ENCODE peak calls at places on chromosomes 5 and 9, in eight cellular contexts. C, X, N, D, H, V, I and M are unnamed samples.

GRCh38 chr9:15155826-15156225 is 151.2 kb downstream of the TTC39B start:
- DNase-seq in I (no peak), D (no peak), N (peak; percentile 28), C (no peak), H (no peak), V (no peak), X (no peak), M (no peak)

GRCh38 chr9:37471942-37472679 is 6.9 kb upstream of the ZBTB5 start:
- DNase-seq in I (no peak), X (no peak), N (peak; percentile 16), C (no peak), H (peak; percentile 42), D (peak; percentile 87), V (no peak), M (peak; percentile 71)

GRCh38 chr5:40594811-40595210 is 84.9 kb upstream of the PTGER4 start:
- DNase-seq in N (no peak), X (no peak), I (no peak), C (no peak), V (no peak), D (no peak), H (no peak), M (no peak)

GRCh38 chr9:37371565-37372464 is 50.7 kb upstream of the GRHPR start:
- DNase-seq in I (no peak), D (no peak), N (no peak), C (no peak), X (no peak), V (no peak), H (no peak), M (no peak)

GRCh38 chr9:99345936-99346335 is 123.9 kb downstream of the SEC61B start:
- DNase-seq in H (no peak), N (no peak), X (no peak), D (no peak), V (no peak), I (no peak), C (no peak), M (no peak)

GRCh38 chr5:683619-684481 is 9.3 kb downstream of the TPPP start:
- DNase-seq in D (no peak), V (no peak), C (no peak), H (no peak), X (no peak), N (no peak), I (peak; percentile 38), M (no peak)

GRCh38 chr5:169803077-169803981 is 166.3 kb downstream of the DOCK2 start:
- DNase-seq in I (no peak), H (no peak), D (no peak), N (no peak), X (no peak), C (no peak), V (no peak), M (no peak)

GRCh38 chr9:82511626-82512025 is 523.1 kb downstream of the SPATA31D1 start:
- DNase-seq in V (no peak), D (no peak), C (no peak), N (no peak), X (no peak), H (no peak), I (no peak), M (no peak)

GRCh38 chr5:126867237-126867636 is 90.3 kb downstream of the LMNB1 start:
- DNase-seq in C (no peak), D (no peak), H (no peak), I (no peak), X (no peak), N (no peak), V (no peak), M (no peak)

GRCh38 chr5:35598707-35599370 is 18.8 kb upstream of the SPEF2 start:
- DNase-seq in H (peak; percentile 12), V (no peak), I (no peak), D (no peak), X (no peak), N (no peak), C (no peak), M (peak; percentile 31)

GRCh38 chr9:137168575-137168906 is 1.3 kb downstream of the LRRC26 start:
- DNase-seq in D (no peak), X (no peak), N (no peak), I (peak; percentile 55), V (peak; percentile 48), C (no peak), H (no peak), M (peak; percentile 35)

GRCh38 chr9:37974506-37975173 is 70.7 kb upstream of the SLC25A51 start:
- DNase-seq in C (no peak), I (no peak), N (no peak), V (no peak), X (no peak), H (no peak), D (no peak), M (no peak)

GRCh38 chr5:142425286-142426065 is 100.7 kb upstream of the SPRY4 start:
- DNase-seq in I (no peak), X (no peak), C (no peak), N (peak; percentile 36), D (no peak), H (no peak), V (no peak), M (no peak)

GRCh38 chr5:80072103-80073073 is 37.2 kb downstream of the THBS4 start:
- DNase-seq in C (no peak), N (no peak), H (no peak), I (no peak), V (no peak), X (no peak), D (no peak), M (no peak)

GRCh38 chr5:58606064-58606463 is 23.2 kb downstream of the RAB3C start:
- DNase-seq in X (no peak), D (no peak), C (no peak), N (no peak), H (no peak), V (no peak), I (no peak), M (no peak)

GRCh38 chr5:141494761-141495455 is 6.0 kb downstream of the PCDHGC5 start:
- DNase-seq in X (no peak), H (no peak), V (peak; percentile 57), N (peak; percentile 77), I (no peak), C (no peak), D (no peak), M (peak; percentile 64)

GRCh38 chr5:96476654-96477053 is 43.6 kb upstream of the PCSK1 start:
- DNase-seq in N (no peak), H (no peak), X (no peak), V (no peak), D (no peak), C (no peak), I (no peak), M (no peak)

GRCh38 chr9:120869726-120870125 is 7.3 kb downstream of the PHF19 start:
- DNase-seq in N (no peak), D (no peak), H (no peak), V (no peak), I (no peak), X (no peak), C (no peak), M (no peak)

GRCh38 chr9:131942076-131942720 is 137.5 kb downstream of the MED27 start:
- DNase-seq in X (no peak), H (no peak), D (no peak), C (no peak), V (no peak), N (no peak), I (no peak), M (no peak)

GRCh38 chr5:111762895-111763294 is 5.9 kb upstream of the NREP start:
- DNase-seq in N (no peak), C (no peak), D (no peak), X (no peak), H (no peak), I (no peak), V (no peak), M (no peak)

GRCh38 chr9:130173462-130173876 is 1.3 kb downstream of the NCS1 start:
- DNase-seq in I (no peak), N (peak; percentile 74), H (no peak), V (no peak), D (no peak), X (no peak), C (no peak), M (no peak)

GRCh38 chr5:51997908-51998307 is 614.7 kb downstream of the ISL1 start:
- DNase-seq in D (no peak), V (no peak), I (no peak), C (no peak), X (no peak), H (no peak), N (peak; percentile 38), M (peak; percentile 74)

GRCh38 chr5:172235132-172235780 is 41.3 kb downstream of the EFCAB9 start:
- DNase-seq in N (no peak), V (no peak), I (no peak), X (no peak), C (no peak), H (no peak), D (no peak), M (no peak)

GRCh38 chr5:139474815-139475791 is 4.3 kb downstream of the SMIM33 start:
- DNase-seq in V (no peak), H (no peak), N (peak; percentile 17), I (no peak), D (no peak), X (no peak), C (no peak), M (no peak)

GRCh38 chr9:72477862-72478564 is 43.4 kb upstream of the TMC1 start:
- DNase-seq in N (no peak), D (peak; percentile 80), V (no peak), I (no peak), X (no peak), C (no peak), H (peak; percentile 10), M (no peak)

GRCh38 chr5:122236270-122236669 is 75.8 kb upstream of the SNCAIP start:
- DNase-seq in N (no peak), V (no peak), X (no peak), H (no peak), I (no peak), D (peak; percentile 72), C (no peak), M (no peak)

GRCh38 chr9:100575765-100576368 is 2.0 kb upstream of the CAVIN4 start:
- DNase-seq in H (no peak), X (no peak), V (no peak), I (no peak), C (no peak), N (no peak), D (peak; percentile 64), M (no peak)

GRCh38 chr5:10161778-10162177 is 87.9 kb downstream of the ATPSCKMT start:
- DNase-seq in H (no peak), V (no peak), I (no peak), C (no peak), N (no peak), D (no peak), X (no peak), M (peak; percentile 53)

GRCh38 chr9:132185164-132186009 is 23.5 kb downstream of the NTNG2 start:
- DNase-seq in V (peak; percentile 17), I (no peak), D (no peak), X (no peak), C (no peak), H (no peak), N (peak; percentile 66), M (peak; percentile 51)

GRCh38 chr5:96175090-96175489 is 213.4 kb upstream of the ELL2 start:
- DNase-seq in I (no peak), N (no peak), X (no peak), H (no peak), D (peak; percentile 20), V (no peak), C (no peak), M (no peak)